ENCODE peak calls at places on chromosome 19, in four cellular contexts. D is omental fat pad, H is Peyer's patch, O is thoracic aorta. Z is an unnamed sample.

GRCh38 chr19:12750851-12751250 is 740 bp upstream of the BEST2 start:
- DNase-seq in D (no peak), O (no peak), H (no peak), Z (no peak)

GRCh38 chr19:49339364-49340068 is 4.3 kb downstream of the CD37 start:
- DNase-seq in H (peak; percentile 81), D (peak; percentile 54), O (peak; percentile 57), Z (peak; percentile 77)

GRCh38 chr19:56148096-56148495 is 7.0 kb downstream of the ZNF444 start:
- DNase-seq in O (no peak), D (no peak), H (no peak), Z (no peak)

GRCh38 chr19:31890230-31890629 is 455.2 kb upstream of the ZNF507 start:
- DNase-seq in D (no peak), O (no peak), H (no peak), Z (no peak)

GRCh38 chr19:16325671-16326400 is 1.2 kb downstream of the KLF2 start:
- DNase-seq in H (peak; percentile 75), D (no peak), O (no peak), Z (no peak)

GRCh38 chr19:4972509-4973230 is 3.8 kb downstream of the KDM4B start:
- DNase-seq in O (no peak), D (no peak), H (no peak), Z (no peak)

GRCh38 chr19:41748012-41748411 is 7.3 kb upstream of the CEACAM6 start:
- DNase-seq in O (no peak), D (no peak), H (no peak), Z (no peak)

GRCh38 chr19:51690359-51691121 is 2.6 kb upstream of the SPACA6 start:
- DNase-seq in O (no peak), H (peak; percentile 62), D (no peak), Z (peak; percentile 48)

GRCh38 chr19:30444253-30444671 is 72.1 kb downstream of the ZNF536 start:
- DNase-seq in H (no peak), D (no peak), O (no peak), Z (no peak)

GRCh38 chr19:15025237-15025636 is 24.0 kb upstream of the CASP14 start:
- DNase-seq in O (no peak), H (no peak), D (no peak), Z (no peak)

GRCh38 chr19:703329-703650 is 5.4 kb upstream of the PALM start:
- DNase-seq in H (no peak), O (no peak), D (no peak), Z (no peak)

GRCh38 chr19:50667177-50667758 is 18.0 kb downstream of the C19orf81 start:
- DNase-seq in O (no peak), H (no peak), D (no peak), Z (no peak)

GRCh38 chr19:7751157-7751783 is 3.9 kb upstream of the CD209 start:
- DNase-seq in O (no peak), D (no peak), H (peak; percentile 65), Z (no peak)

GRCh38 chr19:7746903-7747884 is at the start of gene CD209:
- DNase-seq in O (no peak), H (no peak), D (no peak), Z (no peak)

GRCh38 chr19:7748171-7748570 is 837 bp upstream of the CD209 start:
- DNase-seq in O (no peak), H (no peak), D (no peak), Z (no peak)

GRCh38 chr19:7744871-7745270 is 2.5 kb downstream of the CD209 start:
- DNase-seq in D (no peak), H (no peak), O (no peak), Z (no peak)

GRCh38 chr19:7748756-7749155 is 1.4 kb upstream of the CD209 start:
- DNase-seq in O (no peak), D (no peak), H (no peak), Z (no peak)
- TF ChIP-seq CTCF in O (no peak), D (no peak), H (peak; percentile 8), Z (no peak)

GRCh38 chr19:19642506-19643157 is 825 bp downstream of the GMIP start:
- DNase-seq in H (peak; percentile 66), O (no peak), D (no peak), Z (no peak)

GRCh38 chr19:19643158-19644053 is at the start of gene GMIP:
- DNase-seq in D (peak; percentile 63), H (peak; percentile 96), O (no peak), Z (peak; percentile 69)

GRCh38 chr19:19645233-19645870 is 1.9 kb upstream of the GMIP start:
- DNase-seq in O (no peak), D (no peak), H (no peak), Z (no peak)

GRCh38 chr19:19647037-19647835 is 3.8 kb upstream of the GMIP start:
- DNase-seq in H (no peak), D (no peak), O (no peak), Z (no peak)

GRCh38 chr19:19644054-19644388 is 564 bp upstream of the GMIP start:
- DNase-seq in D (no peak), O (no peak), H (no peak), Z (no peak)
- TF ChIP-seq CTCF in D (no peak), O (no peak), H (no peak), Z (no peak)

GRCh38 chr19:19404879-19405860 is at the start of gene GATAD2A:
- DNase-seq in O (peak; percentile 75), D (peak; percentile 84), H (peak; percentile 97), Z (peak; percentile 92)
- TF ChIP-seq CTCF in O (peak; percentile 23), D (no peak), H (peak; percentile 28), Z (peak; percentile 62)

GRCh38 chr19:54191671-54192453 is 754 bp downstream of the TSEN34 start:
- DNase-seq in O (no peak), H (no peak), D (no peak), Z (no peak)
- TF ChIP-seq CTCF in O (no peak), H (no peak), D (no peak), Z (no peak)

GRCh38 chr19:38306236-38306635 is 2.2 kb downstream of the C19orf33 start:
- DNase-seq in O (no peak), D (no peak), H (no peak), Z (no peak)
- TF ChIP-seq CTCF in O (no peak), D (no peak), H (no peak), Z (no peak)

GRCh38 chr19:33941133-33941532 is 144.5 kb downstream of the KCTD15 start:
- DNase-seq in D (no peak), H (no peak), O (no peak), Z (no peak)
- TF ChIP-seq CTCF in D (no peak), H (no peak), O (no peak), Z (no peak)

GRCh38 chr19:11447347-11448262 is 12.2 kb downstream of the PRKCSH start:
- DNase-seq in H (no peak), D (no peak), O (no peak), Z (no peak)
- TF ChIP-seq CTCF in H (no peak), D (no peak), O (no peak), Z (no peak)

GRCh38 chr19:39792999-39793546 is 14.4 kb downstream of the LEUTX start:
- DNase-seq in H (peak; percentile 89), O (peak; percentile 33), D (peak; percentile 65), Z (peak; percentile 35)
- TF ChIP-seq CTCF in H (peak; percentile 75), O (peak; percentile 86), D (peak; percentile 68), Z (peak; percentile 76)

Z was measured in tibial nerve.